ENCODE peak calls at places on chromosomes 5 and 9, in eight cellular contexts. L, M, C, Q, D, J, S and B are unnamed samples.

GRCh38 chr5:144484124-144484897 is 313.6 kb downstream of the KCTD16 start:
- DNase-seq in C (no peak), S (no peak), Q (no peak), D (no peak), L (no peak), J (no peak), M (no peak), B (peak)

GRCh38 chr5:38259062-38259857 is 901 bp downstream of the EGFLAM start:
- DNase-seq in J (no peak), S (no peak), L (no peak), Q (no peak), D (no peak), C (no peak), M (no peak), B (no peak)

GRCh38 chr5:37063739-37064138 is 185.4 kb downstream of the CPLANE1 start:
- DNase-seq in Q (no peak), D (no peak), M (no peak), J (no peak), S (no peak), C (no peak), L (no peak), B (no peak)

GRCh38 chr5:103744159-103744558 is 181.6 kb upstream of the NUDT12 start:
- DNase-seq in S (no peak), J (no peak), M (no peak), Q (no peak), C (no peak), D (no peak), L (no peak), B (no peak)

GRCh38 chr5:78540335-78541057 is 108.1 kb downstream of the LHFPL2 start:
- DNase-seq in M (no peak), L (no peak), D (peak), S (no peak), J (no peak), Q (no peak), C (no peak), B (no peak)

GRCh38 chr9:97438666-97439065 is 26.8 kb downstream of the TDRD7 start:
- DNase-seq in L (no peak), D (no peak), M (no peak), S (no peak), Q (no peak), C (no peak), J (no peak), B (no peak)

GRCh38 chr5:45038366-45038987 is 229.7 kb downstream of the MRPS30 start:
- DNase-seq in S (peak), D (no peak), J (peak), Q (peak), M (no peak), L (no peak), C (no peak), B (no peak)

GRCh38 chr9:14018061-14018460 is 295.9 kb downstream of the NFIB start:
- DNase-seq in D (no peak), M (no peak), L (no peak), J (no peak), S (no peak), Q (no peak), C (no peak), B (no peak)

GRCh38 chr5:134112726-134113571 is 1.5 kb upstream of the TCF7 start:
- DNase-seq in L (no peak), D (no peak), S (no peak), C (no peak), J (no peak), Q (no peak), M (no peak), B (no peak)

GRCh38 chr9:95077053-95077765 is 240.3 kb downstream of the FANCC start:
- DNase-seq in M (no peak), D (peak), Q (no peak), S (no peak), L (no peak), C (no peak), J (no peak), B (no peak)

GRCh38 chr5:54547711-54548250 is 30.2 kb downstream of the SNX18 start:
- DNase-seq in C (peak), S (no peak), Q (no peak), L (no peak), D (peak), M (peak), J (no peak), B (no peak)

GRCh38 chr5:36985387-36985786 is 108.8 kb downstream of the NIPBL start:
- DNase-seq in L (no peak), M (no peak), J (no peak), Q (no peak), D (no peak), C (no peak), S (no peak), B (no peak)

GRCh38 chr5:59622848-59623247 is 270.7 kb downstream of the PDE4D start:
- DNase-seq in L (no peak), D (no peak), Q (no peak), M (no peak), C (no peak), J (no peak), S (no peak), B (no peak)

DNA sequence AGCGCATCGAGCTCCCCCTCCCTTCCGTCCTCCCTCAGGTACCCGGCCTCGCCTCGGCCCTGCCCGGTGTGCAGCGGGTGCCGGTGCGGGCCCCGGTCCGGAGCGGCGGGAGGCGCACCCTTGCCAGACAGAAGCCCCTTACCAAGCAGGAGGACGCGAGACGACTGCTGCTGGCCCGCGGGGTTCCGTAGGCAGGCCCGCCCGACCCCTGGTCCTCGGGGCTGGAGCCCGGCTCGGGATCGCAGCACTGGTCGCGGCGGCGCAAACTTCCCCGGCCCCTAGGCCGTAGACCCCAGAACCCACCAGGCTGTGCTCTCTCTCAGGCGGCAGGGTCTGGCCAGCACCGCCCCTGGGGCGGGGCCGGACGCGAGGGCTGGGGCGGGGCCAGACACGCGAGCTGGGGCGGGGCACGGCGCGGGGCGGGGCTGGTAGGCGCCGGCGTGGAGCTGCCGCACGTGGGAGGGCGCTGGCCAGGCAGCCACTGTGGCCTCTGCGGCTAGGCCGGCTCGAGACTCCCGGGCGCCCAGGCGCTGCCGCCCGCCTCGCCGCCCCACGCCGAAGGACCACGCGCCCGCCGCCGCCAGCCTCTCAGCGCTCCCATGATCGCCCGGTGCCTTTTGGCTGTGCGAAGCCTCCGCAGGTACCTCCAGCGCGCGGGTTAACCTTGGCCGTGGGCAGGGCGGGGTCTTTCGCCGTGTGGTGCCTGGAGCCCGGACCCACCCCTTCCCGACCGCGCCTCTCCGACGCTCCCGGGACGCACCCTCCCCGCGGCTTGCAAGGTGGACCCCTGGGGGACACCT is at the start of the genes NLN and SGTB:
- DNase-seq in M (peak), L (peak), J (peak), D (peak), Q (peak), C (peak), S (peak), B (peak)
- TF ChIP-seq POLR2A in M (peak), L (no peak), J (peak), D (no peak), Q (no peak), C (peak), S (no peak), B (peak)

GRCh38 chr9:23342296-23342695 is 483.7 kb downstream of the ELAVL2 start:
- DNase-seq in J (no peak), D (no peak), Q (no peak), C (no peak), L (no peak), M (no peak), S (no peak), B (peak)
- TF ChIP-seq POLR2A in J (no peak), D (no peak), Q (no peak), C (no peak), L (no peak), M (no peak), S (no peak), B (no peak)

GRCh38 chr5:140595538-140595937 is 30.9 kb downstream of the SLC35A4 start:
- DNase-seq in L (no peak), C (no peak), J (no peak), S (no peak), D (peak), M (peak), Q (no peak), B (no peak)
- TF ChIP-seq POLR2A in L (no peak), C (no peak), J (no peak), S (no peak), D (no peak), M (no peak), Q (no peak), B (no peak)

DNA sequence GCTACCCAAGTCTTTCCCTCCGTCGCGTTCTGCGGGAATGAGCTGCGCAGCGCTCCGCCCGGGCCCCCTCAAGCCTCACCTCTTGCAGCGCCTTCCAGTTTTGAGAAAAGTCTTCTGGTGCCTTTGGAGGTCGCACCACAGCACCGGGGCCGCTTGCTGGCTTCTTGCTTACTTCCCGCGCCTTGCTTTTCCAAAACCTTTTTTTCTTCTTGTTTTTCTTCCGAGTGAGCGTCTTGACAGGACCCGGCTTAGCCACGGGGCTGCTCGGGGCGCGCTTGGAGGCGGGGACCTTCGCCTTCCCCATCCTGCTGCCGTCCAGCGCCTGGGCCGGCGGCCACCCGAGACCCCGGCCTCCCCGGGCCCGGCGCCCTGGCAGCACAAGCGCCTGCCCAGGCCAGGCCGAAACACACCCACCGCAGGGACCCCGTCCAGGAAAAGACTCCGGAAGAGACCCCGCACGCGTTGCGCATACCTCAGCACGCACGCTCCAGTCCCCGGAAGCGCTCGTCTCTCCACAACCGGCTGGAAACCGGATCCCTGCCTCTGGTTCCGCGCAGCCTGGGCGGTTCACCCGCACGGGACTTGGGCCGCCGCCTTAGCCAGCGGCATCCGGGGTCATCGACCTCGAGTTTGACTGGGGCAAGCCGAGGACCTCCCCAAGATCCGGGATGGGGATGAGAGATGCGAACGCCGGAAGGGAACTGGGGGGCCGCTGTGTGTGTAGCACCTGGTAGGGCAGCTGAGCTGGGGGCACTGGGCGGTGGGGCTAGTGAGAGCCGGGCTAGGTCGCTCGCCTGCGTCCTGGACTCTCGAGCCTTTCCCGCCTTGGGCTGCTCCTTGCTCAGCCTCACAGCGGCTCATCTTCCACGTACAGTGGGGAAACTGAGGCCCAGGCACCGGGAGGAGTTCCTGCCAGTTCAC is at the start of gene REXO4:
- DNase-seq in L (peak), J (peak), S (peak), Q (peak), D (peak), C (peak), M (peak), B (peak)
- TF ChIP-seq POLR2A in L (peak), J (peak), S (peak), Q (peak), D (no peak), C (peak), M (peak), B (no peak)

DNA sequence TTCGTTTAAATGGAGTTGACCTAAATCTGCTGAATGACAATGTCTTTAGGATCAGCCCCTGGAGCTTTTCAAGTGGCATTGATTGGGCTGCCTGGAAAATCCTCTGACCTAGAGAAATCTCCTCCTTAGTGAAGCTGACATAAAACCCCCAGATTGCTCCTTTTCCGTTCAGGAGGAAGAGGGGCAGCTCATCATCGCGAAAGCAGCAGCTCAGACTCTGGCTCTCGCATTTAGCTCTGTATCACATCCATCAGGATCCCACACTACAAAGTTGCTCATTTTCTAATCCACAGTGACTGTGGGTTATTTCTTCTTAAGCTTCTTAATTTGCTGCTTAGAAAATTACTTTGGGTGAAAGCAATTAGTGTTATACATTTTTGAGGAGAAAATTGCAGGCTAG is 373.7 kb downstream of the ENC1 start:
- DNase-seq in Q (no peak), M (no peak), J (no peak), D (no peak), S (no peak), C (no peak), L (no peak), B (no peak)
- TF ChIP-seq POLR2A in Q (no peak), M (no peak), J (no peak), D (no peak), S (no peak), C (no peak), L (no peak), B (no peak)

DNA sequence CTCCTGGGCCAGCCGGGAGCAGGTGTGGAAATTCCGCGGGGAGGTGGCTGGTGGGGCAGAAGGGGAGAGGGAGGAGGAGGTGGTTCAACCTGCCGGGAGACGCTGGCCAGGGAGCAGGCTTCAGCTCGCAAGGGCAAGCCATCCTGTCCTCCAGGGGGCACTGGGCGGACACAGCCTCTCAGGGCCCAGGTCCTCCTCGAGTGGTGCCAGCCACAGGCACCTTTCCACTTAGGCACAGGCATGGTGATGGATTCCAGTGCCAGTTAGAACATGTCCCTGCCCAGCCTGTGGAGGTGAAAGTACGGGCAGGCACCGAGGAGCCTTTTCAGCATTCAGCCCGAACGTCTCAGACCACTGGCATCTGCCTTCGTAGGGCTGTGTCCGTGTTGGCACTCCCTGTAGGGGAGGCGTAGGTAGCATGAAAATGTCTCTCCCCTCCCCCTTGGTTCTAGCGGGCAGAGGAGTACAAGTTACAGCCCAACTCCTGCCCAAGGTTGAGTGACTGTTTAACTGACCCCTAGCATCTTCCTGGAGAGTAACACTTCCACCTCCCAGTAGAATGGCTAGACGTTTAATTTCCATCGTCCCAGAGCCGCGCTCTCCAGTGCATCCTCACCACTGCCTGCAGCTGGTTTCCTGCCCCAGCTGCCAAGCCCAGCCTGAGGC is 48.9 kb downstream of the DAB2IP start:
- DNase-seq in L (peak), Q (no peak), S (no peak), C (peak), D (peak), J (peak), M (peak), B (peak)
- TF ChIP-seq POLR2A in L (no peak), Q (no peak), S (no peak), C (no peak), D (no peak), J (no peak), M (no peak), B (no peak)